ENCODE peak calls at places on chromosomes 5 and 9, in ten cellular contexts. One of them, this sample, is unnamed.

GRCh38 chr9:89751081-89751855 is 146.5 kb downstream of the GADD45G start:
- DNase-seq in activated CD4-positive, alpha-beta T cell treated with anti-CD3 and anti-CD28 coated beads for 4 hours: no peak
- DNase-seq in NCI-H226: no peak
- DNase-seq in stimulated activated CD8-positive, alpha-beta memory T cell treated with anti-CD3 and anti-CD28 coated beads, Interleukin-15, amount 100 ng/mL, for 24 hours: no peak
- DNase-seq in activated naive CD4-positive, alpha-beta T cell: no peak
- DNase-seq in AG08395: no peak
- DNase-seq in HCT116: no peak
- DNase-seq in HTR-8/SVneo: no peak
- DNase-seq in brain pericyte: no peak
- DNase-seq in lung microvascular endothelial cell: no peak
- DNase-seq in this sample: no peak

GRCh38 chr9:134145262-134145661 is 9.4 kb downstream of the WDR5 start:
- DNase-seq in activated naive CD4-positive, alpha-beta T cell: no peak
- DNase-seq in stimulated activated CD8-positive, alpha-beta memory T cell treated with anti-CD3 and anti-CD28 coated beads, Interleukin-15, amount 100 ng/mL, for 24 hours: no peak
- DNase-seq in brain pericyte: no peak
- DNase-seq in AG08395: no peak
- DNase-seq in lung microvascular endothelial cell: no peak
- DNase-seq in activated CD4-positive, alpha-beta T cell treated with anti-CD3 and anti-CD28 coated beads for 4 hours: no peak
- DNase-seq in NCI-H226: no peak
- DNase-seq in HCT116: no peak
- DNase-seq in HTR-8/SVneo: no peak
- DNase-seq in this sample: no peak

GRCh38 chr9:116741742-116742141 is 54.6 kb downstream of the TRIM32 start:
- DNase-seq in NCI-H226: no peak
- DNase-seq in AG08395: no peak
- DNase-seq in HCT116: no peak
- DNase-seq in brain pericyte: no peak
- DNase-seq in lung microvascular endothelial cell: no peak
- DNase-seq in activated naive CD4-positive, alpha-beta T cell: no peak
- DNase-seq in activated CD4-positive, alpha-beta T cell treated with anti-CD3 and anti-CD28 coated beads for 4 hours: no peak
- DNase-seq in HTR-8/SVneo: no peak
- DNase-seq in stimulated activated CD8-positive, alpha-beta memory T cell treated with anti-CD3 and anti-CD28 coated beads, Interleukin-15, amount 100 ng/mL, for 24 hours: no peak
- DNase-seq in this sample: no peak

GRCh38 chr5:67983251-67983941 is 232.2 kb upstream of the PIK3R1 start:
- DNase-seq in lung microvascular endothelial cell: peak; percentile 31
- DNase-seq in brain pericyte: peak; percentile 69
- DNase-seq in NCI-H226: no peak
- DNase-seq in activated naive CD4-positive, alpha-beta T cell: no peak
- DNase-seq in HTR-8/SVneo: no peak
- DNase-seq in stimulated activated CD8-positive, alpha-beta memory T cell treated with anti-CD3 and anti-CD28 coated beads, Interleukin-15, amount 100 ng/mL, for 24 hours: no peak
- DNase-seq in activated CD4-positive, alpha-beta T cell treated with anti-CD3 and anti-CD28 coated beads for 4 hours: no peak
- DNase-seq in HCT116: peak; percentile 42
- DNase-seq in AG08395: peak; percentile 71
- DNase-seq in this sample: no peak

GRCh38 chr9:112878752-112879151 is 11.9 kb downstream of the SLC46A2 start:
- DNase-seq in NCI-H226: no peak
- DNase-seq in activated naive CD4-positive, alpha-beta T cell: no peak
- DNase-seq in stimulated activated CD8-positive, alpha-beta memory T cell treated with anti-CD3 and anti-CD28 coated beads, Interleukin-15, amount 100 ng/mL, for 24 hours: no peak
- DNase-seq in AG08395: no peak
- DNase-seq in HCT116: no peak
- DNase-seq in HTR-8/SVneo: no peak
- DNase-seq in brain pericyte: no peak
- DNase-seq in activated CD4-positive, alpha-beta T cell treated with anti-CD3 and anti-CD28 coated beads for 4 hours: no peak
- DNase-seq in lung microvascular endothelial cell: no peak
- DNase-seq in this sample: no peak

GRCh38 chr9:93116049-93116961 is 17.7 kb downstream of the NINJ1 start:
- DNase-seq in stimulated activated CD8-positive, alpha-beta memory T cell treated with anti-CD3 and anti-CD28 coated beads, Interleukin-15, amount 100 ng/mL, for 24 hours: no peak
- DNase-seq in AG08395: peak; percentile 79
- DNase-seq in HTR-8/SVneo: peak; percentile 48
- DNase-seq in activated naive CD4-positive, alpha-beta T cell: no peak
- DNase-seq in HCT116: no peak
- DNase-seq in lung microvascular endothelial cell: peak; percentile 41
- DNase-seq in NCI-H226: peak; percentile 56
- DNase-seq in brain pericyte: no peak
- DNase-seq in activated CD4-positive, alpha-beta T cell treated with anti-CD3 and anti-CD28 coated beads for 4 hours: no peak
- DNase-seq in this sample: no peak

GRCh38 chr5:83222906-83223305 is 145.6 kb downstream of the XRCC4 start:
- DNase-seq in activated CD4-positive, alpha-beta T cell treated with anti-CD3 and anti-CD28 coated beads for 4 hours: no peak
- DNase-seq in brain pericyte: no peak
- DNase-seq in NCI-H226: no peak
- DNase-seq in AG08395: no peak
- DNase-seq in HCT116: no peak
- DNase-seq in lung microvascular endothelial cell: no peak
- DNase-seq in activated naive CD4-positive, alpha-beta T cell: no peak
- DNase-seq in stimulated activated CD8-positive, alpha-beta memory T cell treated with anti-CD3 and anti-CD28 coated beads, Interleukin-15, amount 100 ng/mL, for 24 hours: no peak
- DNase-seq in HTR-8/SVneo: no peak
- DNase-seq in this sample: no peak

GRCh38 chr5:179799644-179799973 is 5.8 kb downstream of the LTC4S start:
- DNase-seq in activated naive CD4-positive, alpha-beta T cell: no peak
- DNase-seq in AG08395: no peak
- DNase-seq in NCI-H226: no peak
- DNase-seq in brain pericyte: no peak
- DNase-seq in HTR-8/SVneo: no peak
- DNase-seq in lung microvascular endothelial cell: no peak
- DNase-seq in stimulated activated CD8-positive, alpha-beta memory T cell treated with anti-CD3 and anti-CD28 coated beads, Interleukin-15, amount 100 ng/mL, for 24 hours: no peak
- DNase-seq in HCT116: no peak
- DNase-seq in activated CD4-positive, alpha-beta T cell treated with anti-CD3 and anti-CD28 coated beads for 4 hours: no peak
- DNase-seq in this sample: no peak

GRCh38 chr5:110048508-110048907 is 358.8 kb downstream of the MAN2A1 start:
- DNase-seq in lung microvascular endothelial cell: no peak
- DNase-seq in NCI-H226: no peak
- DNase-seq in activated CD4-positive, alpha-beta T cell treated with anti-CD3 and anti-CD28 coated beads for 4 hours: no peak
- DNase-seq in stimulated activated CD8-positive, alpha-beta memory T cell treated with anti-CD3 and anti-CD28 coated beads, Interleukin-15, amount 100 ng/mL, for 24 hours: no peak
- DNase-seq in brain pericyte: no peak
- DNase-seq in HCT116: no peak
- DNase-seq in AG08395: no peak
- DNase-seq in activated naive CD4-positive, alpha-beta T cell: no peak
- DNase-seq in HTR-8/SVneo: no peak
- DNase-seq in this sample: no peak

GRCh38 chr5:134273642-134274361 is 47.9 kb upstream of the PPP2CA start:
- DNase-seq in activated CD4-positive, alpha-beta T cell treated with anti-CD3 and anti-CD28 coated beads for 4 hours: no peak
- DNase-seq in activated naive CD4-positive, alpha-beta T cell: no peak
- DNase-seq in AG08395: no peak
- DNase-seq in lung microvascular endothelial cell: no peak
- DNase-seq in stimulated activated CD8-positive, alpha-beta memory T cell treated with anti-CD3 and anti-CD28 coated beads, Interleukin-15, amount 100 ng/mL, for 24 hours: no peak
- DNase-seq in HTR-8/SVneo: no peak
- DNase-seq in HCT116: no peak
- DNase-seq in brain pericyte: no peak
- DNase-seq in NCI-H226: peak; percentile 34
- DNase-seq in this sample: no peak

GRCh38 chr5:172858990-172859811 is 25.1 kb downstream of the ERGIC1 start:
- DNase-seq in activated naive CD4-positive, alpha-beta T cell: no peak
- DNase-seq in brain pericyte: no peak
- DNase-seq in activated CD4-positive, alpha-beta T cell treated with anti-CD3 and anti-CD28 coated beads for 4 hours: no peak
- DNase-seq in AG08395: peak; percentile 89
- DNase-seq in HCT116: no peak
- DNase-seq in HTR-8/SVneo: peak; percentile 66
- DNase-seq in stimulated activated CD8-positive, alpha-beta memory T cell treated with anti-CD3 and anti-CD28 coated beads, Interleukin-15, amount 100 ng/mL, for 24 hours: no peak
- DNase-seq in lung microvascular endothelial cell: peak; percentile 97
- DNase-seq in NCI-H226: peak; percentile 39
- DNase-seq in this sample: no peak

GRCh38 chr5:141870871-141871270 is 7.3 kb downstream of the PCDH1 start:
- DNase-seq in stimulated activated CD8-positive, alpha-beta memory T cell treated with anti-CD3 and anti-CD28 coated beads, Interleukin-15, amount 100 ng/mL, for 24 hours: no peak
- DNase-seq in lung microvascular endothelial cell: no peak
- DNase-seq in AG08395: no peak
- DNase-seq in activated CD4-positive, alpha-beta T cell treated with anti-CD3 and anti-CD28 coated beads for 4 hours: no peak
- DNase-seq in HTR-8/SVneo: no peak
- DNase-seq in HCT116: no peak
- DNase-seq in activated naive CD4-positive, alpha-beta T cell: no peak
- DNase-seq in brain pericyte: no peak
- DNase-seq in NCI-H226: no peak
- DNase-seq in this sample: no peak

GRCh38 chr9:73573235-73573634 is 421.6 kb downstream of the ANXA1 start:
- DNase-seq in NCI-H226: no peak
- DNase-seq in brain pericyte: no peak
- DNase-seq in AG08395: no peak
- DNase-seq in lung microvascular endothelial cell: no peak
- DNase-seq in HCT116: no peak
- DNase-seq in HTR-8/SVneo: no peak
- DNase-seq in stimulated activated CD8-positive, alpha-beta memory T cell treated with anti-CD3 and anti-CD28 coated beads, Interleukin-15, amount 100 ng/mL, for 24 hours: no peak
- DNase-seq in activated CD4-positive, alpha-beta T cell treated with anti-CD3 and anti-CD28 coated beads for 4 hours: no peak
- DNase-seq in activated naive CD4-positive, alpha-beta T cell: no peak
- DNase-seq in this sample: no peak

GRCh38 chr9:77712533-77713130 is 64.5 kb upstream of the GNA14 start:
- DNase-seq in HTR-8/SVneo: peak; percentile 60
- DNase-seq in brain pericyte: no peak
- DNase-seq in NCI-H226: peak; percentile 91
- DNase-seq in lung microvascular endothelial cell: peak; percentile 62
- DNase-seq in stimulated activated CD8-positive, alpha-beta memory T cell treated with anti-CD3 and anti-CD28 coated beads, Interleukin-15, amount 100 ng/mL, for 24 hours: no peak
- DNase-seq in AG08395: peak; percentile 61
- DNase-seq in HCT116: no peak
- DNase-seq in activated CD4-positive, alpha-beta T cell treated with anti-CD3 and anti-CD28 coated beads for 4 hours: no peak
- DNase-seq in activated naive CD4-positive, alpha-beta T cell: no peak
- DNase-seq in this sample: no peak